ENCODE peak calls at places on chromosomes 6 and 20, in seven cellular contexts. T is occipital lobe; V is GM10248; M is stimulated activated CD8-positive, alpha-beta memory T cell treated with anti-CD3 and anti-CD28 coated beads, Interleukin-15, amount 100 ng/mL, for 24 hours; R is adrenal gland; Y is fibroblast of the conjunctiva; F is GM13976. C is an unnamed sample.

GRCh38 chr6:141657812-141658211 is 474.9 kb upstream of the GJE1 start:
- DNase-seq in F (no peak), T (no peak), R (no peak), M (no peak), Y (no peak), V (no peak), C (no peak)

GRCh38 chr6:46949662-46950280 is 28.0 kb upstream of the ADGRF5 start:
- DNase-seq in F (no peak), Y (no peak), M (no peak), V (no peak), T (no peak), R (peak), C (no peak)

GRCh38 chr6:7721654-7722053 is 4.2 kb upstream of the BMP6 start:
- DNase-seq in T (no peak), R (no peak), F (peak), V (peak), Y (no peak), M (no peak), C (peak)

GRCh38 chr6:46172176-46172575 is 1.4 kb upstream of the ENPP5 start:
- DNase-seq in R (no peak), M (no peak), Y (no peak), V (no peak), F (no peak), T (no peak), C (no peak)

GRCh38 chr20:37351689-37352610 is 6.0 kb downstream of the SRC start:
- DNase-seq in M (no peak), T (no peak), V (no peak), Y (no peak), R (no peak), F (no peak), C (no peak)

GRCh38 chr6:139582956-139583355 is 208.5 kb upstream of the CITED2 start:
- DNase-seq in T (no peak), M (no peak), Y (no peak), V (no peak), R (no peak), F (no peak), C (no peak)

GRCh38 chr6:56102216-56102615 is 145.2 kb downstream of the COL21A1 start:
- DNase-seq in V (no peak), T (no peak), M (no peak), Y (no peak), R (no peak), F (no peak), C (peak)

GRCh38 chr6:146434991-146435390 is 108.6 kb upstream of the RAB32 start:
- DNase-seq in T (no peak), R (no peak), V (no peak), M (no peak), Y (no peak), F (no peak), C (no peak)

GRCh38 chr6:104118274-104118673 is 741.4 kb downstream of the HACE1 start:
- DNase-seq in M (no peak), R (no peak), Y (peak), F (no peak), V (no peak), T (no peak), C (peak)

GRCh38 chr6:144659202-144659731 is 374.1 kb downstream of the UTRN start:
- DNase-seq in M (no peak), T (no peak), V (peak), R (peak), Y (peak), F (peak), C (no peak)

GRCh38 chr20:13125486-13125885 is 95.6 kb upstream of the ISM1 start:
- DNase-seq in Y (no peak), F (no peak), M (no peak), V (no peak), R (no peak), T (no peak), C (no peak)

GRCh38 chr6:89275900-89276299 is 39.2 kb downstream of the GABRR2 start:
- DNase-seq in T (no peak), R (no peak), V (no peak), Y (no peak), M (no peak), F (no peak), C (no peak)

GRCh38 chr6:3939559-3939958 is 90.4 kb downstream of the FAM50B start:
- DNase-seq in R (no peak), M (no peak), V (no peak), Y (no peak), T (no peak), F (no peak), C (no peak)

GRCh38 chr6:121389419-121389818 is 46.0 kb upstream of the GJA1 start:
- DNase-seq in R (no peak), Y (no peak), T (no peak), V (no peak), M (no peak), F (no peak), C (no peak)

GRCh38 chr6:10465633-10466499 is 51.0 kb upstream of the TFAP2A start:
- DNase-seq in F (peak), V (peak), R (peak), T (no peak), Y (peak), M (no peak), C (peak)

C was measured in epithelial cell of esophagus.